ENCODE peak calls at places on chromosomes 12 and 14, in nine cellular contexts. N is GM23338, I is astrocyte of the spinal cord, P is A673, K is H7, E is ascending aorta, L is psoas muscle, Q is neural progenitor cell, D is tibial nerve. M is an unnamed sample.

GRCh38 chr12:108890208-108890607 is 10.3 kb downstream of the DAO start:
- DNase-seq in K (peak; percentile 58), Q (peak; percentile 48), L (no peak), N (peak; percentile 39), E (no peak), I (peak; percentile 1), P (peak; percentile 19), D (no peak), M (no peak)

GRCh38 chr12:53258541-53259539 is 9.3 kb upstream of the ESPL1 start:
- DNase-seq in Q (no peak), I (no peak), N (no peak), E (no peak), L (no peak), D (no peak), K (peak; percentile 40), P (no peak), M (no peak)

GRCh38 chr14:22882529-22883190 is 362 bp upstream of the REM2 start:
- DNase-seq in L (no peak), E (no peak), N (peak; percentile 90), I (peak; percentile 52), D (no peak), P (peak; percentile 48), Q (peak; percentile 82), K (peak; percentile 93), M (no peak)

GRCh38 chr14:30988509-30988908 is 36.9 kb upstream of the AP4S1 start:
- DNase-seq in I (peak; percentile 43), D (no peak), Q (no peak), P (no peak), L (no peak), E (no peak), N (no peak), K (no peak), M (no peak)

GRCh38 chr12:81896771-81897170 is 137.6 kb upstream of the PPFIA2 start:
- DNase-seq in L (no peak), D (no peak), Q (peak; percentile 25), E (no peak), P (no peak), K (no peak), N (peak; percentile 65), I (no peak), M (no peak)

GRCh38 chr12:97756066-97756701 is 293.6 kb downstream of the RMST start:
- DNase-seq in L (no peak), E (no peak), D (no peak), N (no peak), I (no peak), P (no peak), K (no peak), Q (no peak), M (no peak)

GRCh38 chr12:85301054-85301453 is 21.0 kb downstream of the ALX1 start:
- DNase-seq in E (no peak), L (no peak), D (no peak), Q (no peak), K (no peak), P (no peak), N (no peak), I (no peak), M (no peak)

GRCh38 chr14:58298880-58299664 is 717 bp downstream of the ARID4A start:
- DNase-seq in I (no peak), P (peak; percentile 23), D (no peak), Q (peak; percentile 69), E (peak; percentile 70), K (peak; percentile 79), L (peak; percentile 69), N (peak; percentile 53), M (no peak)

GRCh38 chr12:27431185-27431584 is 15.4 kb upstream of the SMCO2 start:
- DNase-seq in P (no peak), N (no peak), K (no peak), Q (no peak), I (no peak), E (no peak), L (no peak), D (no peak), M (no peak)

GRCh38 chr12:104662908-104663307 is 206.2 kb downstream of the CHST11 start:
- DNase-seq in N (no peak), E (no peak), L (no peak), I (no peak), P (no peak), Q (no peak), K (no peak), D (no peak), M (no peak)

GRCh38 chr12:49131973-49132461 is 822 bp upstream of the TUBA1B start:
- DNase-seq in L (no peak), Q (no peak), N (no peak), P (peak; percentile 70), E (no peak), K (no peak), D (no peak), I (peak; percentile 52), M (no peak)

GRCh38 chr12:104748790-104749189 is 209.3 kb downstream of the SLC41A2 start:
- DNase-seq in Q (no peak), K (no peak), E (peak; percentile 88), D (no peak), L (no peak), N (no peak), P (no peak), I (peak; percentile 23), M (no peak)

GRCh38 chr14:25049559-25050493 is at the start of gene STXBP6:
- DNase-seq in D (peak; percentile 53), I (peak; percentile 45), L (peak; percentile 80), K (peak; percentile 88), E (peak; percentile 65), Q (peak; percentile 92), N (peak; percentile 81), P (peak; percentile 72), M (no peak)

GRCh38 chr12:113151655-113152054 is 2.1 kb downstream of the CFAP73 start:
- DNase-seq in P (no peak), Q (no peak), I (no peak), D (no peak), E (no peak), L (no peak), N (no peak), K (no peak), M (no peak)

GRCh38 chr12:113152835-113153814 is 3.6 kb downstream of the CFAP73 start:
- DNase-seq in D (peak; percentile 32), E (no peak), Q (peak; percentile 87), L (peak; percentile 75), N (peak; percentile 87), I (peak; percentile 76), P (peak; percentile 82), K (peak; percentile 94), M (no peak)

GRCh38 chr12:113146999-113147398 is 2.5 kb upstream of the CFAP73 start:
- DNase-seq in L (no peak), Q (no peak), I (no peak), P (no peak), E (no peak), D (no peak), N (no peak), K (no peak), M (no peak)

GRCh38 chr12:113152196-113152834 is 2.8 kb downstream of the CFAP73 start:
- DNase-seq in K (no peak), I (no peak), L (no peak), N (no peak), D (no peak), P (no peak), Q (no peak), E (no peak), M (no peak)

DNA sequence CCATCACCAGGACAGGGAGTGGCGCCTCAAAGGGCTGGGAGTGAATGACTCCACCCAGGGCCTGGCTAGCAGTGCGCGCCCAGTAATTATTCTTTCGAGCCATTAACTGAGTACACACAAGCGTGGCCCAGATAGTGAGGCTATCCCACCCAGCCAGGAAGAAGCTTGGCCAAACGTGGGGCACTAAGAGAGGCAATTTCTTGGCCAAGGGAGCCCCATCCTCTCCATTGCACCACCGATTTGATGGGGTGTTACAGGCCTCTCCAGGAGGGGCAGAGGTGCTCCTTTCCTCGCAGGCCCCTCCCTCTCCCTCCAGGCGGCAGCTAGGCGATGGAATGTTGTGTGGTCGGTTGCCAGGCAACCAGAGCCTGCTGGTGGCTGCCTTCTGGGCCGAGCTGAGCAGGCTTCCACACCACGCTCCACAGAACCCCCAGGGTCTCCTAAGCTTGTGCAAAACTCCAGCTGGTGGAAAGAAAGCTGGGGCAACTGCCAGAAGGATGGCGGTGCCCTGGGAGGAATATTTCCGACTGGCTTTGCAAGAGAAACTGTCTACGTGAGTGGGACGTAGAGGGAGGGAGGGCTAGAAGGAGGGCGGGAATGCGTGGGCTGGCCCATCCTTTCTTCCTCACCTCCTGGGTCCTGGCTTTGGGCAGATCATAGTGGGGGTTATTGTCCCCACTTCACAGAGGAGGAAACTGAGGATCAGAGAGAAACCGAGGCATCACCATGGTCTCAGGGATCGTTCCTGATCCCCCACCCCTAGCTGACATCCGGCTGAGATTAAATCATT is at the start of gene CFAP73:
- DNase-seq in L (no peak), I (peak; percentile 85), E (no peak), N (peak; percentile 98), K (peak; percentile 95), D (no peak), Q (peak; percentile 96), P (peak; percentile 92), M (no peak)
- H3K4me3 ChIP-seq in L (no peak within 1 kb of the TSS), I (no peak within 1 kb of the TSS), E (peak within 1 kb of the TSS; percentile 2), N (peak within 1 kb of the TSS; percentile 53), K (no peak within 1 kb of the TSS), D (no peak within 1 kb of the TSS), Q (peak within 1 kb of the TSS; percentile 25), P (no peak within 1 kb of the TSS), M (no peak within 1 kb of the TSS)

GRCh38 chr12:75390156-75390898 is 562 bp upstream of the GLIPR1L2 start:
- DNase-seq in Q (no peak), D (no peak), N (no peak), E (no peak), I (no peak), K (no peak), L (no peak), P (no peak), M (no peak)

GRCh38 chr12:75389706-75390105 is 1.2 kb upstream of the GLIPR1L2 start:
- DNase-seq in I (no peak), Q (no peak), N (no peak), E (no peak), K (no peak), D (no peak), L (no peak), P (no peak), M (no peak)

GRCh38 chr12:75389061-75389460 is 1.8 kb upstream of the GLIPR1L2 start:
- DNase-seq in L (no peak), K (no peak), Q (no peak), E (no peak), I (peak; percentile 42), N (no peak), D (no peak), P (peak; percentile 56), M (no peak)

GRCh38 chr12:75390899-75391538 is at the start of gene GLIPR1L2:
- DNase-seq in L (peak; percentile 98), E (peak; percentile 98), D (peak; percentile 85), Q (peak; percentile 97), N (peak; percentile 97), I (peak; percentile 99), K (peak; percentile 84), P (peak; percentile 99), M (peak; percentile 97)
- H3K4me3 ChIP-seq in L (peak within 1 kb of the TSS; percentile 83), E (peak within 1 kb of the TSS; percentile 76), D (peak within 1 kb of the TSS; percentile 41), Q (peak within 1 kb of the TSS; percentile 51), N (peak within 1 kb of the TSS; percentile 56), I (peak within 1 kb of the TSS; percentile 49), K (peak within 1 kb of the TSS; percentile 58), P (peak within 1 kb of the TSS; percentile 56), M (peak within 1 kb of the TSS; percentile 67)

GRCh38 chr12:38907171-38907923 is 2.0 kb upstream of the CPNE8 start:
- DNase-seq in I (no peak), D (no peak), E (no peak), Q (no peak), P (no peak), N (no peak), L (no peak), K (no peak), M (no peak)
- H3K4me3 ChIP-seq in I (peak overlapping the region; percentile 55), D (peak overlapping the region; percentile 59), E (peak overlapping the region; percentile 94), Q (peak overlapping the region; percentile 66), P (peak overlapping the region; percentile 43), N (peak overlapping the region; percentile 85), L (peak overlapping the region; percentile 67), K (peak overlapping the region; percentile 90), M (peak overlapping the region; percentile 66)

GRCh38 chr14:34331728-34332623 is 130.1 kb downstream of the SPTSSA start:
- DNase-seq in Q (peak; percentile 72), P (peak; percentile 63), L (peak; percentile 66), K (peak; percentile 52), I (peak; percentile 71), E (no peak), N (peak; percentile 85), D (peak; percentile 41), M (no peak)
- H3K4me3 ChIP-seq in Q (no peak overlapping the region), P (no peak overlapping the region), L (no peak overlapping the region), K (no peak overlapping the region), I (no peak overlapping the region), E (no peak overlapping the region), N (no peak overlapping the region), D (no peak overlapping the region), M (no peak overlapping the region)

M was measured in vagina.